ENCODE peak calls at places on chromosomes 3 and 15, in eight cellular contexts. L is AG04450, S is NB4, U is heart left ventricle, Y is Peyer's patch, F is AG09309, Z is ovary, M is mesothelial cell of epicardium. V is an unnamed sample.

GRCh38 chr15:65630760-65631159 is 9.0 kb downstream of the SLC24A1 start:
- DNase-seq in L (no peak), S (no peak), U (no peak), Y (no peak), F (no peak), Z (no peak), M (no peak), V (no peak)

GRCh38 chr3:72738752-72739520 is 109.3 kb downstream of the SHQ1 start:
- DNase-seq in L (no peak), S (peak), U (peak), Y (peak), F (no peak), Z (no peak), M (peak), V (peak)

GRCh38 chr3:85172001-85172400 is 213.2 kb downstream of the CADM2 start:
- DNase-seq in L (no peak), S (no peak), U (no peak), Y (no peak), F (no peak), Z (no peak), M (no peak), V (no peak)

GRCh38 chr3:15007681-15008141 is 57.4 kb downstream of the MRPS25 start:
- DNase-seq in L (peak), S (no peak), U (no peak), Y (no peak), F (peak), Z (no peak), M (no peak), V (no peak)

GRCh38 chr3:122635789-122636188 is 44.9 kb upstream of the PARP14 start:
- DNase-seq in L (no peak), S (no peak), U (no peak), Y (no peak), F (no peak), Z (no peak), M (no peak), V (no peak)

GRCh38 chr3:107798381-107798780 is 275.6 kb downstream of the BBX start:
- DNase-seq in L (no peak), S (no peak), U (no peak), Y (no peak), F (no peak), Z (no peak), M (no peak), V (no peak)

GRCh38 chr15:31318429-31318828 is 8.2 kb upstream of the KLF13 start:
- DNase-seq in L (no peak), S (no peak), U (no peak), Y (peak), F (no peak), Z (no peak), M (no peak), V (no peak)

GRCh38 chr3:65425880-65426279 is 612.8 kb downstream of the MAGI1 start:
- DNase-seq in L (no peak), S (no peak), U (no peak), Y (no peak), F (no peak), Z (no peak), M (no peak), V (no peak)

GRCh38 chr3:12769761-12770160 is 10.7 kb upstream of the TMEM40 start:
- DNase-seq in L (no peak), S (no peak), U (no peak), Y (no peak), F (no peak), Z (no peak), M (no peak), V (no peak)

GRCh38 chr3:122668930-122669730 is 11.5 kb upstream of the PARP14 start:
- DNase-seq in L (peak), S (peak), U (no peak), Y (no peak), F (peak), Z (no peak), M (no peak), V (no peak)

GRCh38 chr3:15805756-15806266 is 8.0 kb upstream of the ANKRD28 start:
- DNase-seq in L (no peak), S (peak), U (no peak), Y (no peak), F (no peak), Z (no peak), M (no peak), V (no peak)

GRCh38 chr3:186307594-186307993 is 54.4 kb downstream of the DGKG start:
- DNase-seq in L (peak), S (peak), U (no peak), Y (no peak), F (no peak), Z (no peak), M (no peak), V (no peak)

GRCh38 chr3:189588061-189588817 is 43.0 kb upstream of the TP63 start:
- DNase-seq in L (no peak), S (no peak), U (no peak), Y (no peak), F (peak), Z (no peak), M (no peak), V (no peak)

GRCh38 chr3:25556504-25556903 is 108.2 kb downstream of the TOP2B start:
- DNase-seq in L (no peak), S (peak), U (no peak), Y (no peak), F (no peak), Z (no peak), M (no peak), V (no peak)
- TF ChIP-seq CTCF in L (no peak), S (no peak), U (no peak), Y (no peak), F (no peak), Z (no peak), M (no peak), V (no peak)

GRCh38 chr3:171427771-171428320 is 32.4 kb downstream of the TNIK start:
- DNase-seq in L (no peak), S (peak), U (no peak), Y (no peak), F (no peak), Z (no peak), M (no peak), V (no peak)

GRCh38 chr3:171430530-171430929 is 29.7 kb downstream of the TNIK start:
- DNase-seq in L (no peak), S (no peak), U (no peak), Y (no peak), F (no peak), Z (no peak), M (no peak), V (no peak)

GRCh38 chr3:171428892-171429291 is 31.3 kb downstream of the TNIK start:
- DNase-seq in L (no peak), S (no peak), U (no peak), Y (no peak), F (no peak), Z (no peak), M (no peak), V (no peak)

GRCh38 chr3:171429635-171430034 is 30.6 kb downstream of the TNIK start:
- DNase-seq in L (no peak), S (peak), U (no peak), Y (no peak), F (no peak), Z (no peak), M (no peak), V (no peak)

GRCh38 chr3:171428321-171428787 is 31.9 kb downstream of the TNIK start:
- DNase-seq in L (no peak), S (peak), U (no peak), Y (no peak), F (no peak), Z (no peak), M (no peak), V (no peak)
- TF ChIP-seq CTCF in L (no peak), S (peak), U (no peak), Y (no peak), F (no peak), Z (no peak), M (no peak), V (no peak)

DNA sequence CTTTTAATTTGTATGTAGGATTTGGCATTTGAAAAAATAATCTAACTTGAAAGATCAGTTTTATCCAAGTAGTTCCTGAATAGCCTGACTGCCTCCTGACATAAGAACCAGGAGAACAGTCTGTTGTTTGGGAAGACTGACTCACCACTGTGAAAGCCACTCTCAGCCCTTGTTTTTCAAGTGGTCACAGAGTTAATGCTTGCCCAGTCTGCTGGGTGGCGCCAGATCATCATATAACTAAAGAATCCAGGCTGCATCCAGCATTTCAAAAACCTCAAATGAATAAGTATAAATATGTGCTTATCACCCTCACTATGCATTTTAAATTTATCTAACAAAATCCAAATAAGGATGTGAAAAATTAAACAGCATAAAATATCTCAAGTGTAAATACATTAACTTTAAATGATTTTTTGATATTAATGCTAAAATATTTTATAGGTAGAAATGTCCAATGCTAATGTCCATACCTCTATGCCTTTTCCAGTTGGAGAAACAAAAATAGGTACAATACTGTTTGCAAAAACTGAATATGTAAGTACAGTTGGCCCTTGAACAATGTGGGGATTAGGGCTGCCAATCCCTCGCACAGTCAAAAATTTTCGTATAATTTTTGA is 26.9 kb upstream of the ZBBX start:
- DNase-seq in L (peak), S (peak), U (no peak), Y (no peak), F (no peak), Z (no peak), M (peak), V (no peak)
- TF ChIP-seq CTCF in L (peak), S (peak), U (peak), Y (peak), F (no peak), Z (no peak), M (peak), V (no peak)

DNA sequence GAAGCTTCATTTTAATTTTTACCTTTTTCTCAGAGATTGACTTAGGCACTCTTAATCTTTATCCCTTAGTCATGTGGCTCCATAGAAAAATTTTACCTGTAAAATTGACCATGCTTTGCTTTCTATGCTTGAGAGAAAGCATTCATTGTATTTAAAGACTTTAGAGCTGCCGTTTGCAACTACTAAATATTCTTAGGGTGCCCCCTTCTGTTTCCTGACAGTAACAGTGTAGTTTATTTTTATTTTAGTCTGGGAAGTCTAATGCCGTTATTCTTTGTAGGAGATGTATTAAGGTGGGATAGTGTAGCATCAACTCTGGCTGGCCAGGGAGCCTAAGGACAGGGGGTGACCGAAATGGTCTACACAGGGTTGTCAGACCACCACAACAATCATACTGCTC is 84.5 kb upstream of the SYNPR start:
- DNase-seq in L (no peak), S (peak), U (no peak), Y (no peak), F (peak), Z (no peak), M (no peak), V (no peak)
- TF ChIP-seq CTCF in L (peak), S (no peak), U (peak), Y (peak), F (peak), Z (no peak), M (no peak), V (no peak)

V was measured in natural killer cell.